ENCODE peak calls at places on chromosomes 4 and X, in four cellular contexts. D is GM10248, R is coronary artery, W is tibial artery. J is an unnamed sample.
A peak's percentile ranks its signal among the peaks of the same experiment; 100 is the strongest.

GRCh38 chr4:177006331-177006730 is 213.6 kb upstream of the VEGFC start:
- DNase-seq in D (no peak), R (no peak), W (no peak), J (no peak)

GRCh38 chr4:55184600-55185523 is 59.5 kb upstream of the KDR start:
- DNase-seq in D (peak; percentile 16), R (no peak), W (no peak), J (peak; percentile 42)

GRCh38 chrX:110491846-110492620 is 133.4 kb downstream of the RTL9 start:
- DNase-seq in D (no peak), W (no peak), R (no peak), J (no peak)

GRCh38 chrX:56803849-56804681 is 75.0 kb downstream of the NBDY start:
- DNase-seq in D (no peak), W (no peak), R (peak; percentile 58), J (no peak)

GRCh38 chr4:84897516-84897915 is 69.0 kb downstream of the WDFY3 start:
- DNase-seq in D (no peak), R (no peak), W (no peak), J (no peak)

GRCh38 chr4:121822047-121822446 is 1.6 kb downstream of the CCNA2 start:
- DNase-seq in R (no peak), D (no peak), W (no peak), J (no peak)

GRCh38 chr4:147843162-147843561 is 111.3 kb downstream of the ARHGAP10 start:
- DNase-seq in W (no peak), R (no peak), D (peak; percentile 37), J (no peak)

GRCh38 chr4:103067841-103068547 is 8.6 kb downstream of the SLC9B2 start:
- DNase-seq in R (no peak), D (no peak), W (no peak), J (no peak)

GRCh38 chr4:77921701-77922100 is 59.1 kb downstream of the MRPL1 start:
- DNase-seq in W (no peak), R (no peak), D (no peak), J (no peak)

GRCh38 chr4:110682311-110682710 is 59.4 kb upstream of the PITX2 start:
- DNase-seq in W (no peak), D (no peak), R (no peak), J (no peak)

GRCh38 chr4:53809816-53810215 is 218.5 kb upstream of the LNX1 start:
- DNase-seq in W (no peak), D (no peak), R (no peak), J (no peak)

GRCh38 chr4:1792832-1793495 is at the start of gene FGFR3:
- DNase-seq in D (peak; percentile 88), R (no peak), W (no peak), J (no peak)

GRCh38 chrX:85622635-85623034 is 243.2 kb upstream of the POF1B start:
- DNase-seq in D (no peak), R (no peak), W (no peak), J (no peak)

GRCh38 chr4:56007154-56007553 is 58.4 kb downstream of the CEP135 start:
- DNase-seq in W (no peak), R (no peak), D (no peak), J (no peak)

GRCh38 chr4:119268466-119268865 is 53.5 kb downstream of the FABP2 start:
- DNase-seq in D (no peak), W (no peak), R (no peak), J (no peak)

GRCh38 chr4:52823478-52824092 is 38.5 kb upstream of the RASL11B start:
- DNase-seq in R (no peak), W (no peak), D (no peak), J (no peak)

GRCh38 chrX:10106801-10107200 is 50.0 kb upstream of the CLCN4 start:
- DNase-seq in W (no peak), R (no peak), D (no peak), J (no peak)

GRCh38 chrX:19956923-19957322 is 33.9 kb downstream of the BCLAF3 start:
- DNase-seq in W (peak; percentile 20), D (no peak), R (no peak), J (no peak)

GRCh38 chr4:146959692-146960091 is 14.0 kb upstream of the TTC29 start:
- DNase-seq in R (no peak), W (no peak), D (no peak), J (no peak)

GRCh38 chrX:68761086-68761485 is 67.7 kb upstream of the EFNB1 start:
- DNase-seq in D (no peak), W (no peak), R (peak; percentile 16), J (no peak)

GRCh38 chr4:122542411-122543236 is 78.2 kb downstream of the IL21 start:
- DNase-seq in D (peak; percentile 35), R (no peak), W (no peak), J (no peak)

GRCh38 chr4:75142377-75142776 is 209.5 kb downstream of the PARM1 start:
- DNase-seq in D (no peak), W (no peak), R (no peak), J (no peak)

GRCh38 chr4:139816856-139817255 is 151.2 kb downstream of the MGST2 start:
- DNase-seq in D (no peak), R (no peak), W (no peak), J (no peak)

GRCh38 chr4:182649698-182650477 is 267.3 kb downstream of the DCTD start:
- DNase-seq in W (no peak), R (no peak), D (no peak), J (no peak)

GRCh38 chrX:133249659-133250058 is 31.5 kb upstream of the TFDP3 start:
- DNase-seq in R (no peak), W (no peak), D (no peak), J (no peak)

GRCh38 chrX:12425496-12425895 is 287.2 kb downstream of the FRMPD4 start:
- DNase-seq in D (no peak), W (no peak), R (no peak), J (no peak)

GRCh38 chr4:19399001-19399400 is 852.7 kb upstream of the SLIT2 start:
- DNase-seq in W (no peak), D (no peak), R (no peak), J (no peak)

GRCh38 chr4:3310301-3311094 is 17.7 kb downstream of the RGS12 start:
- DNase-seq in D (no peak), R (no peak), W (no peak), J (no peak)

GRCh38 chr4:150217192-150217591 is 138.9 kb downstream of the DCLK2 start:
- DNase-seq in W (no peak), R (no peak), D (no peak), J (no peak)

DNA sequence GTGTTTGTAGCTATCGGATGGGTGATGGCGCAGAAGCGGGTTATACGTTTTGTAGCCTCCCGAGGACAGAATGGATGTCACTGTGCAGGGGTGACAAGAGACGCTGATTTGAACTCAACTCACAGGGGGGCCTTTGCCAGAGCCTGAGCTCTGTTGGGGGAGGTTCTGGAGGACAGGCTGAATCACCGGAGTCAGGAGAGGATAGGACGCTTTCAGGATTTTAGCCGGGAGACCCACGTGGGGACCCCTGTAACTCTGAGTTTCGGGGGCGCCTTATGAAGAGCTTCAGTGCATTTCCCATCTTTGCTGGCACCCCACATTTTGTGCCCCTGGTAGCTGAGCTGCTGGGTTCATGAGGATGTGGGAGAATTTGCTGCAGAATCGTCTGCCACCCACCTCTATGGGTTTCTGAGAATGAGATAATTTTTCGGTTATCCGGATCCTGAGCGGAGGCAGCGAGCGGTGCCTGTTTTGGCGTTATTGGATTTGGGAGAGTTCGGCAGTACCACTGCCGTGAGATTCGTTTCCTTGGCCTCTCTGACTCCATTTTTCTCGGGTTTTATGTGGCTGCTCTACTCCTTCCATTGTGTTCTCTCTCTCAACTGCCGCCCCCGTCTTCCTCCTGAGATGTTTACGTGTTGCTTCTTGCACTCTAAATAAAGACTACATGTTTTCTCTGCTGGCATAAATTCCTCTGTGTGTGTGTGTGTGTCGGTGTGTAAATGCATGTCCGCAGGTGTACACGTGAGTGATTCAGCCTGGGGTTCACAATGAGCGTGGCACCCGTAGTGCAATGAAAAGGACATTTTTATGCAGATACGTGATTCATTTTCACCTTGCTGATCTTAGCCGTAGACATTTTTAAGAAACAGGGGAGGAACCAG is 81.8 kb downstream of the STOX2 start:
- DNase-seq in D (no peak), R (no peak), W (no peak), J (no peak)
- TF ChIP-seq CTCF in D (no peak), R (no peak), W (no peak), J (no peak)

DNA sequence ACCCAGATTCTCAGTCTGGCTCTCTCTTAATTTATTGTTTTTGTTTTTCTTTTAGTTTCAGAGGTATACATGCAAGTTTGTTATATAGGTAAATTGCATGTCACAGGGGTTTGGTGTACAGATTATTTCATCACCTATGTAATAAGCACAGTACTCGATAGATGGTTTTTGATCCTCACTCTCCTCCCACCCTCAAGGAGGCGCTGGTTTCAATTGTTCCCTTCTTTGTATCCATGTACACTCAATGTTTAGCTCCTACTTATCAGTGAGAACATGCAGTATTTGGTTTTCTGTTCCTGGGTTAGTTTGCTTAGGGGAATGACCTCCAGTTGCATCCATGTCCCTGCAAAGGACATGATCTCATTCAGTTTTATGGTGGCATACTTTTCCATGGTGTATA is 198.4 kb downstream of the STK32B start:
- DNase-seq in D (no peak), R (no peak), W (no peak), J (no peak)
- TF ChIP-seq CTCF in D (no peak), R (no peak), W (no peak), J (no peak)

DNA sequence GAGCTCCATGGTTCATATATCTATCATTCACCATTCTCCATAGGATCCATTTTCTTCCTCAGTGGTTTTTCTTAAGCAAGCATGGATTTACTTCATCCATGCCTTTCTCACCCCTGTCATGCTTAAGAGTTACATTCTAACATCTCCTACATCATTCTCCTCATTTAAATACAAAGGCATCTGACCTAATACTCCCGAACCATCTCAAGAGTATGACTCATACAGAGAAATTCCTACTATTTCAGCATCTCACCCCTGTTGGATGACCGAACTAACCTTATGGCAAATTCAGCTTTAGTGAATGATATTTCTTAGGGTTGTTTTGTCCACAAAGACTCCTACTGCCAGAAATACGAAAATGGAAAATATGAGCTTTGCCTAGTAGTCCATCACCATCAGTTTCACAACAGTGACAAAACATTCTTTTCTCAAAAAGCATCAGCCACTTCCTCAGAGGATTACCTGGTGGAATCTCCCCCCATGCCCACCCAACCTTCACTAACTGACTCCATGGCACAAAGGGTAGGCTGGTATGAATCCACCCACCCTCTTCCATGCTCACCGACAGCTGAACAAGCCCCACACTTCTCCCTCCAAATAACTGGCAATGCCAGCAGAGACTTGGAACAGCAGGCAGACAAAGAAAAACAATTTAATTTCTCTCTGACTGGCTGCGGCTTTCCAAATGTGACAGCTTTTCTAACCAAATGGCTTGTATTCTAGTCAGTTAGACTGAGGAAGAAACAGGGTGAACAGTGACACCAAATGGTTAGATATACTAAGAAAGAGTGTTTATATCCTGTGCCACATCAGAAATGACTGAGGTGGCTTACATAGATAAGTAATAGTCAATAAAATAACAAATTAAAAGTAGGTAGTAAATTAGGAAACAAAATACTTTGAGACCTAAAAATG is 199.1 kb upstream of the ADAMTS3 start:
- DNase-seq in R (no peak), D (no peak), W (no peak), J (no peak)
- TF ChIP-seq CTCF in R (no peak), D (no peak), W (no peak), J (peak; percentile 11)

DNA sequence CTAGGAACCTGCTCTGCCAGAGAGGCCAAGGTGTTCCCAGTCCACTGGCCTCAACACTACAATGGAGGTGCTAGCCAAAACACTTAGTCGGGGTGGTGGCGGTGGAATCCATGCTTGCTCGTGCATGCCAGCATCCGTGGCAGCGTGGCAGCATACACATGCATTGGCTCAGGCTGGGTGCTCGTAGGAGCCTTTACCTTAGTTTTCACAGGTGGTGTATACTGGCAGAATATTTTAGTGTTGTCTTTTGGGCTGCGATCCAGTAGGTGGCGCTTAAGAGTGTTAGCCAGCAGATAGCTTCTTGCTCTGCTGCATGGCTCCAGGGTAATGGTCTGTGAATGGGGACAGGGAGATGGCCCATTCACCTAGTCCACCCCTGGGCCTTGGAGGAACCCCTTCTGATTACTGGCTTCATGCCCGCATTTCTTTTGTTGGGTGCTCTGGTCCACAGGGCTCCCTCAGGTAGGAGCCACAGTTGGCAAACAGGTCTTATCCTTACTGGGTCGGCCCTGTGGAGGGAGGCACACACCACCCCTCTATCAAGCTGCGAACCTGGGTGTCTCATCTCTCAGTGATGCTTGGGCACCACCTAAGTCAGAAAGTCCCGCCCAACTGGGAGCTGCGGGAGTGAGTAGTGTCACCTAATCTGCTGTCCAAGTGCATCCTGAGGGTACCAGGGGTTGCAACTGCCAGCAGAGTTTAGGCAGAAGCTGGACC is 40.0 kb downstream of the RIPPLY1 start:
- DNase-seq in R (no peak), D (peak; percentile 25), W (no peak), J (no peak)
- TF ChIP-seq CTCF in R (no peak), D (peak; percentile 37), W (no peak), J (no peak)